ENCODE peak calls at places on chromosomes 11 and 22, in seven cellular contexts. A is left ventricle myocardium inferior; C is IMR-90; T is PC-9; D is A549; N is colonic mucosa; R is naive thymus-derived CD4-positive, alpha-beta T cell. V is an unnamed sample.

GRCh38 chr11:133064152-133064877 is 468.0 kb downstream of the OPCML start:
- DNase-seq in A (peak; percentile 63), C (peak; percentile 48), T (no peak), D (peak; percentile 2), N (no peak), R (no peak), V (no peak)

GRCh38 chr11:112277937-112278336 is 17.3 kb upstream of the PLET1 start:
- DNase-seq in A (no peak), C (peak; percentile 34), T (peak; percentile 64), D (no peak), N (no peak), R (no peak), V (no peak)

GRCh38 chr11:35717043-35717442 is 54.5 kb downstream of the TRIM44 start:
- DNase-seq in A (no peak), C (no peak), T (no peak), D (no peak), N (no peak), R (no peak), V (no peak)

GRCh38 chr11:26276798-26277424 is 55.0 kb upstream of the ANO3 start:
- DNase-seq in A (peak; percentile 20), C (peak; percentile 71), T (peak; percentile 40), D (peak; percentile 10), N (peak; percentile 53), R (no peak), V (no peak)

GRCh38 chr22:28229566-28230483 is 310.8 kb upstream of the PITPNB start:
- DNase-seq in A (no peak), C (peak; percentile 62), T (no peak), D (no peak), N (no peak), R (no peak), V (no peak)

GRCh38 chr11:72671144-72672099 is 2.8 kb downstream of the PDE2A start:
- DNase-seq in A (no peak), C (no peak), T (no peak), D (no peak), N (no peak), R (no peak), V (no peak)

GRCh38 chr11:124752471-124753100 is 531 bp upstream of the VSIG2 start:
- DNase-seq in A (no peak), C (no peak), T (no peak), D (no peak), N (no peak), R (no peak), V (no peak)

GRCh38 chr11:48005878-48006277 is 25.5 kb downstream of the PTPRJ start:
- DNase-seq in A (no peak), C (no peak), T (no peak), D (no peak), N (no peak), R (no peak), V (no peak)

GRCh38 chr11:118170231-118170630 is 6.2 kb downstream of the SCN2B start:
- DNase-seq in A (no peak), C (no peak), T (no peak), D (no peak), N (no peak), R (no peak), V (no peak)

GRCh38 chr11:86676010-86676409 is 3.6 kb upstream of the ME3 start:
- DNase-seq in A (no peak), C (no peak), T (no peak), D (no peak), N (peak; percentile 47), R (no peak), V (no peak)

GRCh38 chr11:106714179-106714578 is 304.1 kb downstream of the GUCY1A2 start:
- DNase-seq in A (no peak), C (peak; percentile 63), T (no peak), D (no peak), N (no peak), R (no peak), V (no peak)

GRCh38 chr22:41524283-41524682 is 20.0 kb downstream of the POLR3H start:
- DNase-seq in A (peak; percentile 71), C (peak; percentile 78), T (no peak), D (no peak), N (peak; percentile 40), R (no peak), V (no peak)

GRCh38 chr11:102347526-102348331 is 715 bp downstream of the BIRC2 start:
- DNase-seq in A (no peak), C (peak; percentile 29), T (no peak), D (no peak), N (peak; percentile 76), R (no peak), V (peak; percentile 29)

GRCh38 chr11:64313491-64314145 is 3.7 kb downstream of the TRMT112 start:
- DNase-seq in A (peak; percentile 69), C (no peak), T (peak; percentile 33), D (no peak), N (no peak), R (no peak), V (no peak)

GRCh38 chr11:108223449-108224149 is 732 bp downstream of the ATM start:
- DNase-seq in A (no peak), C (peak; percentile 22), T (no peak), D (no peak), N (no peak), R (no peak), V (peak; percentile 43)

GRCh38 chr22:38172489-38173155 is 9.0 kb downstream of the PLA2G6 start:
- DNase-seq in A (peak; percentile 76), C (peak; percentile 65), T (no peak), D (no peak), N (peak; percentile 81), R (no peak), V (peak; percentile 79)

GRCh38 chr11:68341557-68342458 is 29.4 kb downstream of the LRP5 start:
- DNase-seq in A (no peak), C (no peak), T (no peak), D (no peak), N (no peak), R (no peak), V (no peak)

GRCh38 chr11:19650929-19651487 is 61.6 kb upstream of the NAV2 start:
- DNase-seq in A (no peak), C (no peak), T (no peak), D (no peak), N (no peak), R (no peak), V (no peak)

GRCh38 chr11:121553367-121553766 is 100.6 kb upstream of the SORL1-AS1 start:
- DNase-seq in A (no peak), C (no peak), T (no peak), D (no peak), N (no peak), R (no peak), V (no peak)

GRCh38 chr11:17593466-17594245 is 46.6 kb downstream of the OTOG start:
- DNase-seq in A (no peak), C (no peak), T (no peak), D (no peak), N (no peak), R (no peak), V (no peak)

GRCh38 chr11:96464695-96465307 is 75.0 kb downstream of the JRKL start:
- DNase-seq in A (no peak), C (peak; percentile 78), T (peak; percentile 74), D (peak; percentile 70), N (no peak), R (no peak), V (no peak)

GRCh38 chr11:23765862-23766261 is 731.0 kb upstream of the LUZP2 start:
- DNase-seq in A (no peak), C (peak; percentile 79), T (no peak), D (no peak), N (no peak), R (no peak), V (no peak)

GRCh38 chr11:107778839-107779517 is 67.1 kb upstream of the SLN start:
- DNase-seq in A (no peak), C (no peak), T (no peak), D (no peak), N (no peak), R (no peak), V (no peak)

GRCh38 chr11:118002541-118003019 is 16.4 kb downstream of the IL10RA start:
- DNase-seq in A (peak; percentile 72), C (no peak), T (peak; percentile 10), D (no peak), N (peak; percentile 47), R (no peak), V (no peak)

GRCh38 chr11:1305063-1305495 is 4.4 kb downstream of the TOLLIP start:
- DNase-seq in A (no peak), C (no peak), T (no peak), D (no peak), N (no peak), R (no peak), V (no peak)

GRCh38 chr22:46317646-46318045 is 17.9 kb upstream of the TRMU start:
- DNase-seq in A (no peak), C (no peak), T (no peak), D (no peak), N (no peak), R (no peak), V (no peak)

GRCh38 chr22:17441326-17441725 is 72.1 kb downstream of the CECR2 start:
- DNase-seq in A (no peak), C (no peak), T (no peak), D (no peak), N (no peak), R (no peak), V (no peak)
- H3K4me1 ChIP-seq in A (peaks cover 23% of the 10 kb centered on the region), C (no peaks in the 10 kb centered on the region), T (no peaks in the 10 kb centered on the region), D (no peaks in the 10 kb centered on the region), N (no peaks in the 10 kb centered on the region), R (no peaks in the 10 kb centered on the region), V (no peaks in the 10 kb centered on the region)

DNA sequence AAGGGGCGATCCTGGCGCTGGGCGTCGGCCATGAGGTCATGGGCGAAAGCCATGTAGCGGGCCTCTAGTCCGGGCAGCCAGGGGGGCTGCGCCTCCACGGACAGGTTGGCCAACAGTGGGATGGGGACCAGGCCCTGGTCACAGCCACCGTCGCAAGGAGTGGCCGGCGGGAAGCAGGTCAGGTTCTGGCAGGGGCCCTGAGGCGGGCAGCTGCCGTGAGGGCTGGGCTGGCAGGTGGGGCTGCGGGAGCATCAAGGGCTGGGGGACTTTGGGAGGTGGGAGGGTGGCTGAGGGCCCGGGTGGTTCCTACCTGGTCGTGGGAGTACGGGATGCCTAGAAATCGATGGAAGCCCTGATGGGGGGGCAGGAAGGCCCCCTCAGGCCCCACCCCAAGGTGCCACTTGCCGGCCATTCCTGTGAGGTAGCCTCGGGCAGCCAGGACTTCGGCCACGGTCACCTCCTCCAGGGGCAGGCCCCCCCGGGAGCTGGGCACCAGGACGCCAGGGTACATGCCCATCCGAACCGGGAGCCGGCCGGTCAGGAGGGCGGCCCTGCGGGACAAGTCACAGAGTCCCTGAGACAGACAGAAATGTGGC is 998 bp downstream of the ARSA start:
- DNase-seq in A (no peak), C (no peak), T (peak; percentile 15), D (no peak), N (peak; percentile 29), R (no peak), V (no peak)
- H3K27ac ChIP-seq in A (peak overlapping the region; percentile 93), C (no peak overlapping the region), T (no peak overlapping the region), D (peak overlapping the region; percentile 97), N (no peak overlapping the region), R (peak overlapping the region; percentile 90), V (peak overlapping the region; percentile 57)

GRCh38 chr22:49036513-49036912 is 791.2 kb downstream of the BRD1 start:
- DNase-seq in A (no peak), C (no peak), T (no peak), D (no peak), N (no peak), R (no peak), V (no peak)
- H3K4me3 ChIP-seq in A (no peak overlapping the region), C (no peak overlapping the region), T (no peak overlapping the region), D (no peak overlapping the region), N (no peak overlapping the region), R (no peak overlapping the region), V (no peak overlapping the region)

DNA sequence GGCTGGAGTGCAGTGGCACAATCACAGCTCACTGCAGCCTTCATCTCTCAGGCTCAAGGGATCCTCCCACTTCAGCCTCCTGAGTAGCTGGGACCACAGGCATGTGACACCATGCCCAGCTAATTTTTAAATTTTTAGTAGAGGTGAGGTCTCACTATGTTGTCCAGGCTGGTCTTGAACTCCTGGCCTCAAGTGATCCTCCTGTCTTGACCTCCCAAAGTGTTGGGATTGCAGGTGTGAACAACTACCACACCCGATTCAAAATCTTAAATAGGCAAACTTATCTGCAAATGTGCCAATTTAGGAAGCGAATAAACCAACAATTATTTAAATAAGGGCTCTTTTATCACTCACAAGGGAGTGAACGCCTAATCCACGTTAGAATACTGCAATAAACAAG is 3.2 kb upstream of the WEE1 start:
- DNase-seq in A (no peak), C (no peak), T (no peak), D (no peak), N (no peak), R (no peak), V (no peak)
- H3K4me1 ChIP-seq in A (peaks cover 67% of the 10 kb centered on the region), C (peaks cover 4% of the 10 kb centered on the region), T (peaks cover 65% of the 10 kb centered on the region), D (peaks cover 57% of the 10 kb centered on the region), N (peaks cover 4% of the 10 kb centered on the region), R (peaks cover 9% of the 10 kb centered on the region), V (peaks cover 5% of the 10 kb centered on the region)

V was measured in CD8-positive, alpha-beta memory T cell.